ENCODE peak calls at places on chromosomes 11 and 22, in six cellular contexts. W, K, T, V, F and O are unnamed samples.

GRCh38 chr11:43868852-43869567 is 11.6 kb upstream of the ALKBH3 start:
- DNase-seq in V (no peak), K (no peak), W (no peak), F (no peak), T (no peak), O (no peak)

GRCh38 chr22:32444068-32444467 is 20.2 kb downstream of the BPIFC start:
- DNase-seq in K (no peak), V (peak; percentile 45), F (peak; percentile 34), W (no peak), T (no peak), O (no peak)

GRCh38 chr11:99020324-99021225 is at the start of gene CNTN5:
- DNase-seq in K (peak; percentile 70), T (peak; percentile 61), F (no peak), V (peak; percentile 85), W (peak; percentile 82), O (peak; percentile 56)

GRCh38 chr22:50150161-50151129 is 20.1 kb upstream of the PANX2 start:
- DNase-seq in W (no peak), V (no peak), F (no peak), T (no peak), K (no peak), O (no peak)

GRCh38 chr11:9273430-9274336 is 8.5 kb upstream of the DENND5A start:
- DNase-seq in T (no peak), W (no peak), K (no peak), V (no peak), F (no peak), O (no peak)

GRCh38 chr11:134196756-134197155 is 27.0 kb downstream of the NCAPD3 start:
- DNase-seq in F (no peak), K (no peak), W (no peak), V (no peak), T (no peak), O (no peak)

GRCh38 chr11:119482561-119483001 is 59.6 kb upstream of the THY1 start:
- DNase-seq in T (no peak), F (no peak), K (no peak), W (peak; percentile 47), V (no peak), O (no peak)

GRCh38 chr22:17198188-17199130 is 20.8 kb downstream of the ADA2 start:
- DNase-seq in T (peak; percentile 83), W (no peak), F (no peak), V (peak; percentile 98), K (no peak), O (no peak)

GRCh38 chr11:39732002-39732401 is 1727.5 kb downstream of the LRRC4C start:
- DNase-seq in V (no peak), T (no peak), W (no peak), F (no peak), K (no peak), O (no peak)

GRCh38 chr11:82521427-82521826 is 212.2 kb downstream of the FAM181B start:
- DNase-seq in W (no peak), T (no peak), F (no peak), V (no peak), K (no peak), O (no peak)

GRCh38 chr22:19523240-19524169 is 705 bp downstream of the CLDN5 start:
- DNase-seq in T (no peak), V (peak; percentile 79), K (no peak), W (no peak), F (no peak), O (no peak)

GRCh38 chr11:9313648-9314290 is 624 bp downstream of the TMEM41B start:
- DNase-seq in T (no peak), V (peak; percentile 63), F (no peak), W (no peak), K (no peak), O (no peak)

GRCh38 chr11:85815186-85815911 is 4.4 kb upstream of the SYTL2 start:
- DNase-seq in W (no peak), V (no peak), F (no peak), K (no peak), T (no peak), O (no peak)

GRCh38 chr11:105132716-105133511 is 6.7 kb downstream of the CARD18 start:
- DNase-seq in W (no peak), K (no peak), T (no peak), F (no peak), V (no peak), O (no peak)

GRCh38 chr11:75689861-75690641 is 21.2 kb upstream of the MAP6 start:
- DNase-seq in T (no peak), V (no peak), F (no peak), K (no peak), W (no peak), O (no peak)

GRCh38 chr11:199004-199581 is 6.2 kb downstream of the SCGB1C1 start:
- DNase-seq in F (no peak), K (peak; percentile 63), T (peak; percentile 50), W (peak; percentile 71), V (no peak), O (peak; percentile 14)

GRCh38 chr11:116164843-116165242 is 607.9 kb downstream of the BUD13 start:
- DNase-seq in V (no peak), W (no peak), K (no peak), F (no peak), T (no peak), O (no peak)

GRCh38 chr11:99351620-99352019 is 330.9 kb downstream of the CNTN5 start:
- DNase-seq in V (no peak), W (no peak), F (no peak), T (no peak), K (no peak), O (no peak)

GRCh38 chr22:26522592-26522991 is 10.3 kb upstream of the TFIP11 start:
- DNase-seq in T (no peak), K (no peak), F (no peak), W (no peak), V (no peak), O (no peak)
- H3K27ac ChIP-seq in T (no peak overlapping the region), K (no peak overlapping the region), F (no peak overlapping the region), W (no peak overlapping the region), V (peak overlapping the region; percentile 46), O (no peak overlapping the region)

DNA sequence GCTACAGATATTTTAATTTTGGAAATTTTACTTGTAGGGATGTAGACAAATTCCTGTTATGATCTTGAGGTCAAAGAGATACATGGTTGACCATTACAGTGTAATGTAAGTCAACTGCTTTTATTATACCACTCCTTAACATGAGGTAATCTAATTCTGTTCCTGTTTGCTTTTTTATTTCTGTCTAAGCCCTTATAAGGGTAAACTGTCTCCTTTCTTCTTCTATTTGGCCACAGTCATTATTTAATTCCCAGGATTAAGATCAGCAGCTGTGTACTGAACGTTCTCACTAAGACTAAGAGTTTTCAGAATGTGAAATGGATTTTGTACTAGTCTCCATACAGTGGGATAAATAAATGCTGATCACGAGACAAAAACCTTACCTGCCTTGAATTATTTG is 32.8 kb downstream of the C2CD3 start:
- DNase-seq in K (no peak), F (no peak), T (no peak), W (no peak), V (no peak), O (no peak)
- H3K27ac ChIP-seq in K (peak overlapping the region; percentile 3), F (peak overlapping the region; percentile 94), T (peak overlapping the region; percentile 63), W (peak overlapping the region; percentile 28), V (no peak overlapping the region), O (peak overlapping the region; percentile 9)

DNA sequence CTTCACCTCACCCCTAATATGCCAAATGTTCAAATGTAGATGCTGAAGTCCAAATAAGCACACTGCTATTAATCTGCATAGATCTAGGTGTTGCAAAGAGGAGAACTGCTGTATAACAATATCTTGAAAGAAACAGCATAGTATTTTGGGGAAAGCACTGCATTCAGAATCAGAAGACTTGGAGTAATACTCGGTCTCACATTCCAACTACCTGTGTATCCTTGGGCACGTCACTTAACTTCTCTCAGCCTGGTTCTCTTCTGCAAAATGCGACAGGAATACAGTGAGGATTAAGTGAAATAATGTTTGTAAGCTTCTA is 332 bp upstream of the HMGXB4 start:
- DNase-seq in V (no peak), F (no peak), K (no peak), W (no peak), T (no peak), O (no peak)
- H3K27ac ChIP-seq in V (no peak overlapping the region), F (peak overlapping the region; percentile 84), K (peak overlapping the region; percentile 99), W (no peak overlapping the region), T (peak overlapping the region; percentile 97), O (no peak overlapping the region)

GRCh38 chr11:70095541-70096252 is 17.6 kb downstream of the ANO1 start:
- DNase-seq in T (no peak), V (no peak), F (no peak), K (no peak), W (peak; percentile 15), O (no peak)
- H3K27ac ChIP-seq in T (no peak overlapping the region), V (no peak overlapping the region), F (no peak overlapping the region), K (no peak overlapping the region), W (no peak overlapping the region), O (no peak overlapping the region)

GRCh38 chr22:43128116-43128515 is 15.1 kb downstream of the MCAT start:
- DNase-seq in T (no peak), K (no peak), W (no peak), F (no peak), V (no peak), O (no peak)
- H3K27ac ChIP-seq in T (no peak overlapping the region), K (no peak overlapping the region), W (no peak overlapping the region), F (peak overlapping the region; percentile 99), V (no peak overlapping the region), O (peak overlapping the region; percentile 52)

DNA sequence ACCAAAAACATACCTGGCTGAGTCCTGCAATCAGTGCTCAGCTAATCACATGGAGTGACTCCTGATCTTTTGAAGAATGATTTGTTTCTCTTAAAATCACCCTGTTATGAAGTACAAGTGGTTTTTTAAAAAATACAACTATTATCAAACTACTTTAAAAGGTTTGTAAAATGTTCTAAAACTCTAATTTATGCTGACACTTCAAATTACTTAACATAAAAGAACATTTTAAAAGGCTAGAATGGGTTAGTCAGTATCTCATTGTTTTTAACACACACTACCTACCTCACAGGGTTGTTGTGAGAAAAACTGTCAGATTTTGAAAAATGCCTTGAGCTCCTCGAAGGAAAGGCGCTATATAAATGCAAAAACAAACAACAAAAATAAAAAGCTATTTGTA is 33.2 kb downstream of the KMT5B start:
- DNase-seq in W (no peak), K (no peak), V (no peak), F (no peak), T (no peak), O (no peak)
- H3K27ac ChIP-seq in W (no peak overlapping the region), K (no peak overlapping the region), V (no peak overlapping the region), F (no peak overlapping the region), T (no peak overlapping the region), O (no peak overlapping the region)

DNA sequence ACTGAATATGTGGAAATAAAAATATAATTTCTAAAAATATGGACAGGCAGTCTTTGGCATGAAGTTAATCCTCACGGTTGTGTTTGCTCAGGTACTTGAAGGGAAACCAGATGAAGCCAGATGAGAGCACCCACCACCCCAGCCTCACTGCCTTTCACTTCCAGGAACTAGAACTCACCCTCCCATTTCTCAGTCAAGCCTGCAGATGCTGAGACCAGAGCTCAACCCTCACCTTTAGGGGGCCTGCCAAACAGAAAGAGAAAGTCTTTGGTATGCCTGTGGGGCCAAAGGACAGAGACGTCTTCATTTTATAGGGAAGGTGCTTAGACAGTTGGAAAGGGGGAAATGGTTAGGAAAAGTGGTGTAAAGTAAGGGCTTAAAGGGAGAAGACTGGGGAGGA is 252.8 kb upstream of the PLET1 start:
- DNase-seq in W (no peak), K (no peak), F (no peak), V (no peak), T (no peak), O (no peak)
- H3K27ac ChIP-seq in W (no peak overlapping the region), K (no peak overlapping the region), F (no peak overlapping the region), V (no peak overlapping the region), T (no peak overlapping the region), O (no peak overlapping the region)